ENCODE peak calls at places on chromosomes 7 and 10, in seven cellular contexts. L, Z, K, N, P, M and W are unnamed samples.

GRCh38 chr7:34675749-34676374 is 17.8 kb downstream of the NPSR1 start:
- DNase-seq in Z (no peak), K (no peak), L (peak; percentile 35), P (no peak), M (no peak), N (no peak), W (peak; percentile 35)

GRCh38 chr7:503046-503574 is 16.5 kb downstream of the PDGFA start:
- DNase-seq in L (no peak), K (no peak), P (no peak), Z (peak; percentile 30), M (no peak), N (no peak), W (no peak)

GRCh38 chr10:91613411-91614253 is 19.2 kb downstream of the PPP1R3C start:
- DNase-seq in M (no peak), K (peak; percentile 96), P (no peak), Z (no peak), N (peak; percentile 98), L (no peak), W (no peak)

GRCh38 chr7:12210179-12211053 is 678 bp upstream of the TMEM106B start:
- DNase-seq in P (peak; percentile 8), L (peak; percentile 2), K (no peak), N (no peak), M (peak; percentile 65), Z (peak; percentile 65), W (no peak)

GRCh38 chr7:43108255-43109011 is 4.0 kb upstream of the HECW1 start:
- DNase-seq in N (peak; percentile 75), K (no peak), Z (peak; percentile 71), M (peak; percentile 33), L (peak; percentile 58), P (peak; percentile 40), W (peak; percentile 87)

GRCh38 chr10:43793714-43794113 is 145.0 kb upstream of the ZNF32 start:
- DNase-seq in K (no peak), P (no peak), L (no peak), N (no peak), Z (no peak), M (no peak), W (no peak)

GRCh38 chr10:103911021-103911459 is 6.9 kb downstream of the STN1 start:
- DNase-seq in L (peak; percentile 28), M (no peak), K (no peak), Z (no peak), P (peak; percentile 39), N (no peak), W (no peak)

GRCh38 chr7:139618482-139619366 is 95.2 kb downstream of the CLEC2L start:
- DNase-seq in M (no peak), Z (no peak), P (no peak), K (no peak), L (no peak), N (peak; percentile 29), W (peak; percentile 42)

GRCh38 chr7:1883031-1883761 is 213.1 kb downstream of the ELFN1 start:
- DNase-seq in K (peak; percentile 53), P (no peak), Z (no peak), N (peak; percentile 67), L (no peak), M (no peak), W (no peak)

GRCh38 chr7:119903090-119903489 is 369.9 kb upstream of the KCND2 start:
- DNase-seq in N (no peak), L (no peak), Z (no peak), M (no peak), K (no peak), P (no peak), W (no peak)

GRCh38 chr10:1571587-1572237 is 165.6 kb downstream of the ADARB2 start:
- DNase-seq in L (no peak), P (no peak), N (no peak), M (no peak), K (no peak), Z (no peak), W (no peak)

GRCh38 chr10:34743804-34744203 is 71.3 kb downstream of the PARD3 start:
- DNase-seq in M (no peak), Z (no peak), N (no peak), P (no peak), K (no peak), L (no peak), W (no peak)

GRCh38 chr10:117886766-117887165 is 160.0 kb downstream of the RAB11FIP2 start:
- DNase-seq in M (no peak), L (no peak), N (no peak), K (no peak), P (no peak), Z (no peak), W (no peak)

GRCh38 chr10:30002438-30003266 is 56.7 kb downstream of the JCAD start:
- DNase-seq in M (peak; percentile 61), L (peak; percentile 60), P (peak; percentile 34), N (peak; percentile 70), K (no peak), Z (peak; percentile 77), W (peak; percentile 81)

GRCh38 chr7:1919539-1920265 is 249.6 kb downstream of the ELFN1 start:
- DNase-seq in K (no peak), L (no peak), N (no peak), P (no peak), M (peak; percentile 73), Z (peak; percentile 61), W (no peak)

GRCh38 chr10:132810807-132811700 is 25.1 kb upstream of the NKX6-2 start:
- DNase-seq in L (no peak), K (no peak), N (no peak), M (no peak), Z (peak; percentile 36), P (no peak), W (no peak)

GRCh38 chr10:123584419-123584775 is 81.8 kb upstream of the GPR26 start:
- DNase-seq in K (no peak), Z (no peak), P (no peak), L (no peak), M (no peak), N (no peak), W (no peak)

GRCh38 chr7:72538856-72539255 is 126.7 kb upstream of the CALN1 start:
- DNase-seq in N (no peak), K (no peak), Z (no peak), L (no peak), P (no peak), M (no peak), W (no peak)

GRCh38 chr7:117873056-117873932 is at the start of gene CTTNBP2:
- DNase-seq in K (no peak), M (peak; percentile 44), L (peak; percentile 44), N (peak; percentile 29), P (peak; percentile 21), Z (peak; percentile 59), W (peak; percentile 79)

GRCh38 chr7:151460474-151460855 is 20.5 kb upstream of the CRYGN start:
- DNase-seq in Z (no peak), N (no peak), P (no peak), M (peak; percentile 39), K (no peak), L (no peak), W (no peak)

GRCh38 chr7:151459726-151460473 is 20.0 kb upstream of the CRYGN start:
- DNase-seq in Z (peak; percentile 72), P (no peak), N (peak; percentile 76), L (no peak), K (peak; percentile 79), M (peak; percentile 64), W (peak; percentile 68)

GRCh38 chr7:151461096-151461941 is 21.4 kb upstream of the CRYGN start:
- DNase-seq in P (no peak), K (no peak), L (no peak), N (no peak), Z (no peak), M (no peak), W (no peak)

GRCh38 chr7:151462306-151462779 is 22.4 kb upstream of the CRYGN start:
- DNase-seq in Z (no peak), P (no peak), K (no peak), L (no peak), M (no peak), N (no peak), W (no peak)

GRCh38 chr7:151461942-151462230 is 21.9 kb upstream of the CRYGN start:
- DNase-seq in L (no peak), P (no peak), N (no peak), Z (no peak), M (no peak), K (no peak), W (no peak)
- TF ChIP-seq CTCF in L (no peak), P (no peak), N (no peak), Z (no peak), M (no peak), K (no peak), W (no peak)

GRCh38 chr7:40482794-40483374 is 348.1 kb downstream of the SUGCT start:
- DNase-seq in M (no peak), N (no peak), Z (no peak), L (no peak), K (no peak), P (no peak), W (no peak)

GRCh38 chr7:40483630-40484029 is 348.8 kb downstream of the SUGCT start:
- DNase-seq in M (no peak), K (no peak), L (no peak), Z (no peak), N (no peak), P (no peak), W (no peak)
- TF ChIP-seq CTCF in M (no peak), K (peak; percentile 19), L (no peak), Z (no peak), N (peak; percentile 33), P (no peak), W (no peak)

GRCh38 chr10:79491171-79491835 is 21.0 kb upstream of the EIF5AL1 start:
- DNase-seq in M (no peak), P (no peak), L (no peak), N (no peak), K (no peak), Z (no peak), W (no peak)
- TF ChIP-seq CTCF in M (no peak), P (no peak), L (no peak), N (no peak), K (no peak), Z (no peak), W (no peak)

GRCh38 chr7:128867241-128867640 is 4.6 kb downstream of the ATP6V1F start:
- DNase-seq in N (no peak), P (no peak), K (no peak), M (no peak), L (no peak), Z (no peak), W (no peak)
- TF ChIP-seq CTCF in N (no peak), P (no peak), K (no peak), M (no peak), L (no peak), Z (no peak), W (no peak)

GRCh38 chr10:72337039-72337629 is 17.6 kb downstream of the DNAJB12 start:
- DNase-seq in K (no peak), P (peak; percentile 65), L (peak; percentile 68), M (peak; percentile 79), Z (peak; percentile 88), N (peak; percentile 57), W (peak; percentile 83)

GRCh38 chr10:72334196-72334831 is 20.4 kb downstream of the DNAJB12 start:
- DNase-seq in N (peak; percentile 89), M (peak; percentile 65), P (no peak), Z (peak; percentile 51), L (no peak), K (no peak), W (peak; percentile 66)

GRCh38 chr10:72336259-72337038 is 18.3 kb downstream of the DNAJB12 start:
- DNase-seq in P (no peak), Z (peak; percentile 44), K (no peak), M (peak; percentile 89), N (no peak), L (no peak), W (no peak)

GRCh38 chr10:72334832-72335393 is 19.8 kb downstream of the DNAJB12 start:
- DNase-seq in M (peak; percentile 86), P (peak; percentile 79), Z (peak; percentile 93), K (no peak), L (peak; percentile 81), N (peak; percentile 96), W (no peak)

GRCh38 chr10:72335394-72336258 is 19.1 kb downstream of the DNAJB12 start:
- DNase-seq in N (peak; percentile 68), P (no peak), L (peak; percentile 74), M (peak; percentile 85), Z (peak; percentile 43), K (no peak), W (no peak)
- TF ChIP-seq CTCF in N (peak; percentile 36), P (no peak), L (no peak), M (no peak), Z (no peak), K (no peak), W (no peak)